ENCODE peak calls at places on chromosomes 2 and 18, in four cellular contexts. S, I, C and P are unnamed samples.

GRCh38 chr2:11995381-11995947 is 249.0 kb downstream of the LPIN1 start:
- DNase-seq in S (no peak), I (peak; percentile 47), C (no peak), P (no peak)

GRCh38 chr2:44920751-44921150 is 20.8 kb upstream of the SIX3 start:
- DNase-seq in S (no peak), I (no peak), C (no peak), P (no peak)

GRCh38 chr18:37368110-37368812 is 197.3 kb downstream of the CELF4 start:
- DNase-seq in S (no peak), I (no peak), C (no peak), P (no peak)

GRCh38 chr2:61597300-61598289 is 59.4 kb upstream of the XPO1 start:
- DNase-seq in S (no peak), I (no peak), C (no peak), P (no peak)

GRCh38 chr18:3230401-3231334 is 10.9 kb upstream of the MYOM1 start:
- DNase-seq in S (no peak), I (peak; percentile 31), C (peak; percentile 84), P (no peak)

GRCh38 chr2:14716319-14716718 is 83.8 kb downstream of the LRATD1 start:
- DNase-seq in S (no peak), I (no peak), C (no peak), P (no peak)

GRCh38 chr2:240626531-240627300 is 1.4 kb downstream of the GPR35 start:
- DNase-seq in S (peak; percentile 11), I (no peak), C (peak; percentile 36), P (peak; percentile 14)

GRCh38 chr2:3079959-3080948 is 297.4 kb downstream of the EIPR1 start:
- DNase-seq in S (no peak), I (no peak), C (no peak), P (no peak)

GRCh38 chr2:232484628-232485332 is 2.9 kb downstream of the ECEL1 start:
- DNase-seq in S (no peak), I (no peak), C (no peak), P (peak; percentile 40)

GRCh38 chr2:10039658-10040410 is 3.5 kb upstream of the KLF11 start:
- DNase-seq in S (peak; percentile 86), I (no peak), C (no peak), P (peak; percentile 69)

GRCh38 chr2:44120428-44120827 is 48.2 kb upstream of the PPM1B start:
- DNase-seq in S (no peak), I (peak; percentile 93), C (no peak), P (no peak)

GRCh38 chr18:58310517-58310916 is 266.5 kb downstream of the NEDD4L start:
- DNase-seq in S (peak; percentile 85), I (no peak), C (no peak), P (peak; percentile 32)

GRCh38 chr2:62199392-62200125 is 3.6 kb downstream of the B3GNT2 start:
- DNase-seq in S (no peak), I (peak; percentile 65), C (no peak), P (no peak)

GRCh38 chr2:236286866-236287545 is 22.8 kb upstream of the ASB18 start:
- DNase-seq in S (no peak), I (no peak), C (peak; percentile 11), P (no peak)

GRCh38 chr18:13003466-13003896 is 12.3 kb downstream of the CEP192 start:
- DNase-seq in S (no peak), I (peak; percentile 80), C (peak; percentile 54), P (no peak)

GRCh38 chr2:207869784-207870778 is 100.4 kb upstream of the FZD5 start:
- DNase-seq in S (peak; percentile 22), I (peak; percentile 83), C (no peak), P (no peak)

GRCh38 chr2:215657844-215658243 is 222.0 kb upstream of the FN1 start:
- DNase-seq in S (no peak), I (peak; percentile 99), C (no peak), P (no peak)

GRCh38 chr2:1313240-1313924 is 99.9 kb upstream of the TPO start:
- DNase-seq in S (no peak), I (no peak), C (no peak), P (no peak)

GRCh38 chr2:117828870-117829269 is 14.4 kb downstream of the DDX18 start:
- DNase-seq in S (no peak), I (no peak), C (no peak), P (no peak)

DNA sequence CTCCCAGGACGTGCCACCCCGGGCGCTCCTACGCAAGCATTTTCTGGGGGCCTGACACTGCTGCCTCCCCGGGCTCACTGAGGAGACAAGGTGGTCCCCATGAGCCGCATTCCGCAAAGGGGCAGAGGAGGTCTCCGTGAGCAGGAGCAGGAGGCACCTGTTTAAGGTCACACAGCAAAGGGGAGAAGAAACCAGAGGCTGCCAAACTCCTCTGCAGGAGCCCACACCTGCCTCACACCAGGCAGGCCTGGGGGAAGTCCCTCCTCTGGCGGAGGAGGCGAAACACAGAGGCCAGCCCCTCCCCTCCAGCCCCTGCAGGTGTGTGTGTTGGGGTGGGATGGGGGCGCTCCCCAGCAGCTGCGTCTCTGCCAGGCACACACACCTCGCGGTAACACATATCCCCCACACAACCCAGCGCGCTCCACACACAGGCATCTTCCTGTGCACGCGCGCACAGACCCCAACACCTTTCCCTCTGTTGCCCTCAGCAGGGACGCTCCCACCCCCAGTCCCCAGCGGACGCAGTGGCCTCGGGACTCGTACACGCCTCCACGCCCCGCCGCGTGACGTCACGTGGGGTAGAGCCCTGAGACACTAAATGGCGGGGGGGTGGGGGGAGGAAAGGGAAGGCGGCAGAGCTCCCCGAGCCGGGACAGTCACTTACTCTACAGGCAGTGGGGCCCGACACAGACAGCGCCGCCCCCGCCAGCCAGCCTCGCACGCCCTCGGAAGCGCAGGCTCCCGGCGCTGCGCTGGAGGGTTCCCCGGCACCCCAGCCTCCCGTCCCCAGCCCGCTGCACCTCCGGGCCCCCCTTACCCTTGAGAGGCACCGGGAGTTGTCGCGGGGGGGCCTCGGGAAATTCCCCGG is 537 bp upstream of the WNT10A start:
- DNase-seq in S (no peak), I (no peak), C (peak; percentile 28), P (peak; percentile 44)
- H3K27me3 ChIP-seq in S (no peaks in the 10 kb centered on the region), I (peaks cover 90% of the 10 kb centered on the region), C (peaks cover 16% of the 10 kb centered on the region), P (peaks cover 19% of the 10 kb centered on the region)

DNA sequence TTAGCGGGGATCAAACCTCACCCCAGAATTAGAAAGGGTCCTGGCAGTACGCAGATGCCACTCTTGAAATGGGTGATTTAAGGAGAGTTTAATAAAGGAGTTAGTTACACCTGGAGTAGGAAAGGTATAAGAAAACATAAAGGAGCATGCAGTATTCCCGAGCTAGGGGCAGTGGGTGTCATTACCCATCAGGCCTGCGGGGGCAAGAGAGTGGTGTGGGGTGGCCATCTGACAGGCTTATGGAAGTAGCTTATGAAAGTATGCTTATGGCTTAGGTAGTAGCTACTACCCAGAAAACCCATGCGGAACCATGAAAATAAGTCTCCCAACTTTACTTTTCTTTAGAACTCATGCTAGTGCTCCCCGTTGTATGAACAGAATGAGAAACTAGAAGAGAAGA is 568.9 kb upstream of the ACVR2A start:
- DNase-seq in S (no peak), I (no peak), C (peak; percentile 19), P (no peak)
- TF ChIP-seq CTCF in S (no peak), I (no peak), C (peak; percentile 29), P (no peak)

DNA sequence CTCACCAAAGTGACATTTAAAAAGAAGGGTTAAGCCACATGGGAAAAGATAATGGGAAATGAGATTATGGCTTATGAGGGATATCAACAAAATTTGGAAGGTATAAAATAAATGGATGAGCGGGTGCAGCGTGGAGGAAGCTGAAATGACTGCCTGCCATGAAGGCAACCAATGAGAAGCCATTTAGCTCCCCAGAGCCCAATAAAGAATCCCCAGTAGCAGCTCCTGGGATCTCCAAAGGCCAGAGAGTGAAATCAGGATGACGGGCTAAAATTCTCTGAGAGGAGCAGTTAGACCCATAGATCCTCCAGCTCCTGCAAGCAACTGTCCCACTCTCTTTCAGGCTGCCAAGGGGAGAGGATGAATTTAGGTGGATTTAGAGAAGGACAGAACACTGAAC is 12.9 kb upstream of the MAPRE3 start:
- DNase-seq in S (no peak), I (no peak), C (peak; percentile 77), P (no peak)
- H3K27me3 ChIP-seq in S (no peaks in the 10 kb centered on the region), I (peaks cover 51% of the 10 kb centered on the region), C (no peaks in the 10 kb centered on the region), P (peaks cover 2% of the 10 kb centered on the region)

DNA sequence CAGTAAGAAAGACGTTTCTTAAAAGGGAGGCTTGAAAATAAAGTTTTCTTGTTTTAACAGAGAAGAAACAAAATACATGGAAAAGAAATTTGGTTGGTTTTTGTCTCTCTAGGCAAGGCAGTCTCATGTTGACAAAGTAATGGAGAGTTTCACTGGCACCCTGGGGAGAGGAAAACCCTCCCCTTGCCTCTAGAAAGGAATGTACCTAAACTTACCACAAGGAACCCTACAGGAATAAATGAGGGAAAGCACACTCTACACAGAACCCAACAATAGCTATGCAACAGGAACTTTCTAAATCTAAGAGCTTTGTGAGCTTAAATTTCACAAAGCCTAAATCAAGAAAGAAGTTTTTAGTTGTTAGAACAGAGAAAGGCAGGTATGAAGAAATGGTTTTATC is 37.0 kb downstream of the FIGN start:
- DNase-seq in S (no peak), I (no peak), C (peak; percentile 1), P (no peak)
- TF ChIP-seq CTCF in S (no peak), I (no peak), C (no peak), P (no peak)

GRCh38 chr2:234951386-234952269 is at the start of gene SH3BP4:
- DNase-seq in S (peak; percentile 86), I (peak; percentile 72), C (peak; percentile 79), P (peak; percentile 82)
- H3K27me3 ChIP-seq in S (no peaks in the 10 kb centered on the region), I (no peaks in the 10 kb centered on the region), C (no peaks in the 10 kb centered on the region), P (peaks cover 17% of the 10 kb centered on the region)

GRCh38 chr2:105118960-105119359 is 81.1 kb downstream of the MRPS9 start:
- DNase-seq in S (no peak), I (no peak), C (no peak), P (no peak)
- TF ChIP-seq CTCF in S (no peak), I (peak; percentile 13), C (peak; percentile 15), P (no peak)

GRCh38 chr18:45378308-45378707 is 237.0 kb upstream of the SLC14A2 start:
- DNase-seq in S (no peak), I (no peak), C (no peak), P (no peak)
- H3K27me3 ChIP-seq in S (no peaks in the 10 kb centered on the region), I (no peaks in the 10 kb centered on the region), C (no peaks in the 10 kb centered on the region), P (no peaks in the 10 kb centered on the region)

DNA sequence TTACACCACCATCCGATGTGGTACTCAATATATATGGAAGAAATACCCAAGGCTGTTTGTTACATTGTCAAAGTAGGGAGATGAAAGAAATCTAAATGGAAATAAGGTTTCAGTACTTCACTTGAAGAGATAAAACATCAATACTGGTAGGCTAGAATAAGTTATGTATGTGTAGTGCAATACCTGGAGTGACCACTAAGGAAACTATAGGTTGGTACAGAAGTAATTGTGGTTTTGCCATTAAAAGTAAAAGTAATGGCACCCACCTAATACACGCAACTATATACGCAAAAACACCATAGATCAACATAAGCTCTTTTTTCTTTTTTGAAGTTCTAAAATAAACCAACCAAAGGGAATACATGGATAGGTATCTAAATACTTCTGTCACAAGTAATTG is 143.2 kb upstream of the KYNU start:
- DNase-seq in S (no peak), I (no peak), C (no peak), P (no peak)
- TF ChIP-seq CTCF in S (no peak), I (peak; percentile 11), C (peak; percentile 17), P (peak; percentile 7)

DNA sequence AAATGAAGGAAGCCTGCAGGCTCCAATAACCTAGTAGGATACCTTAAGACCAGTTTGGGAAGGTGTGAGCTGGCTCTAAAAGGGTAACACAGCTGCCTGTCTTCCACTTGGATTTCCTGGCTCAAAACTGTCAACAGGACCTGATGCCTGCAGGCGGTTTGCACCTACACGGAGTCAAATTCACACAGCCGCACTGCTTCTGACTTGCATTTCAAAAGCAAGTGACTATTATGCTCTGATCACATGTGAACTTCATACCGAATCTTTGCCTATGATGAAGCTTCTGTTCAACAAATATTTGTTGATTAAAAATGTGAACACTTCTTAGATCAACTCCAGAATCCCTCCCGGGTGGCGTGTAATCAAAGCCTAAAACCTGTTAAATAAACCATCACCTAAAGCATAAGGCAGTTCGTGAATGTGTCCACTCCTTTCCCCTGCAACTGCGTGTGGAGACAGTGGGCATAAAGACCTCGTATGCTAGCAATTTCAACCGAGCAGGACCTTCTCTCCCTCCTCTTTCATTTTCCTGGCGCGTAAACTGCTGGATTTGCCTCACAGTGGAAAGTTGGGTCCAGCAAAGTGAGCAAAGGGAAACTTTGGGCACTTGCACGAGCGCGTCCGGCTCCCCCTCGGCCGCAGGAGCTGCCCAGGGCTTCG is 784 bp downstream of the CRACDL start:
- DNase-seq in S (no peak), I (no peak), C (no peak), P (no peak)
- H3K27me3 ChIP-seq in S (no peaks in the 10 kb centered on the region), I (peaks cover 62% of the 10 kb centered on the region), C (peaks cover 53% of the 10 kb centered on the region), P (no peaks in the 10 kb centered on the region)